ENCODE peak calls at places on chromosomes 6 and 20, in six cellular contexts. One of them, this sample, is unnamed.
A peak's percentile ranks its signal among the peaks of the same experiment; 100 is the strongest.

GRCh38 chr20:4076671-4077070 is 61.3 kb upstream of the RNF24 start:
- DNase-seq in NCI-H774: no peak
- DNase-seq in Right ventricle myocardium inferior: no peak
- DNase-seq in stimulated activated CD4-positive, alpha-beta T cell treated with anti-CD3 and anti-CD28 coated beads, Interleukin-15, amount 100 ng/mL, for 1 hour: no peak
- DNase-seq in adrenal gland: peak; percentile 79
- DNase-seq in M059J: peak; percentile 97
- DNase-seq in this sample: no peak

GRCh38 chr20:63831696-63832686 is 927 bp upstream of the ZBTB46 start:
- DNase-seq in NCI-H774: no peak
- DNase-seq in stimulated activated CD4-positive, alpha-beta T cell treated with anti-CD3 and anti-CD28 coated beads, Interleukin-15, amount 100 ng/mL, for 1 hour: no peak
- DNase-seq in Right ventricle myocardium inferior: peak; percentile 78
- DNase-seq in adrenal gland: peak; percentile 69
- DNase-seq in M059J: no peak
- DNase-seq in this sample: peak; percentile 64

GRCh38 chr20:63547484-63548480 is at the start of gene SRMS:
- DNase-seq in adrenal gland: no peak
- DNase-seq in M059J: no peak
- DNase-seq in stimulated activated CD4-positive, alpha-beta T cell treated with anti-CD3 and anti-CD28 coated beads, Interleukin-15, amount 100 ng/mL, for 1 hour: no peak
- DNase-seq in Right ventricle myocardium inferior: peak; percentile 53
- DNase-seq in NCI-H774: no peak
- DNase-seq in this sample: no peak

GRCh38 chr6:40778186-40778585 is 191.0 kb upstream of the LRFN2 start:
- DNase-seq in Right ventricle myocardium inferior: no peak
- DNase-seq in NCI-H774: no peak
- DNase-seq in M059J: peak; percentile 85
- DNase-seq in adrenal gland: no peak
- DNase-seq in stimulated activated CD4-positive, alpha-beta T cell treated with anti-CD3 and anti-CD28 coated beads, Interleukin-15, amount 100 ng/mL, for 1 hour: no peak
- DNase-seq in this sample: no peak

GRCh38 chr20:36888880-36889516 is 13.1 kb downstream of the TLDC2 start:
- DNase-seq in NCI-H774: no peak
- DNase-seq in adrenal gland: no peak
- DNase-seq in stimulated activated CD4-positive, alpha-beta T cell treated with anti-CD3 and anti-CD28 coated beads, Interleukin-15, amount 100 ng/mL, for 1 hour: no peak
- DNase-seq in M059J: peak; percentile 15
- DNase-seq in Right ventricle myocardium inferior: no peak
- DNase-seq in this sample: no peak

GRCh38 chr6:1328129-1328528 is 16.2 kb downstream of the FOXQ1 start:
- DNase-seq in M059J: peak; percentile 54
- DNase-seq in NCI-H774: no peak
- DNase-seq in adrenal gland: no peak
- DNase-seq in stimulated activated CD4-positive, alpha-beta T cell treated with anti-CD3 and anti-CD28 coated beads, Interleukin-15, amount 100 ng/mL, for 1 hour: no peak
- DNase-seq in Right ventricle myocardium inferior: no peak
- DNase-seq in this sample: no peak

GRCh38 chr6:20173833-20174796 is 38.2 kb downstream of the MBOAT1 start:
- DNase-seq in Right ventricle myocardium inferior: no peak
- DNase-seq in stimulated activated CD4-positive, alpha-beta T cell treated with anti-CD3 and anti-CD28 coated beads, Interleukin-15, amount 100 ng/mL, for 1 hour: no peak
- DNase-seq in M059J: peak; percentile 39
- DNase-seq in NCI-H774: no peak
- DNase-seq in adrenal gland: no peak
- DNase-seq in this sample: no peak

GRCh38 chr6:134002821-134003220 is 49.6 kb downstream of the SLC2A12 start:
- DNase-seq in M059J: peak; percentile 91
- DNase-seq in NCI-H774: peak; percentile 55
- DNase-seq in Right ventricle myocardium inferior: no peak
- DNase-seq in adrenal gland: no peak
- DNase-seq in stimulated activated CD4-positive, alpha-beta T cell treated with anti-CD3 and anti-CD28 coated beads, Interleukin-15, amount 100 ng/mL, for 1 hour: no peak
- DNase-seq in this sample: no peak

GRCh38 chr20:34988176-34988540 is 32.5 kb downstream of the MYH7B start:
- DNase-seq in adrenal gland: no peak
- DNase-seq in M059J: no peak
- DNase-seq in stimulated activated CD4-positive, alpha-beta T cell treated with anti-CD3 and anti-CD28 coated beads, Interleukin-15, amount 100 ng/mL, for 1 hour: no peak
- DNase-seq in NCI-H774: no peak
- DNase-seq in Right ventricle myocardium inferior: peak; percentile 59
- DNase-seq in this sample: no peak

GRCh38 chr6:83352413-83352812 is 78.4 kb downstream of the ME1 start:
- DNase-seq in M059J: no peak
- DNase-seq in stimulated activated CD4-positive, alpha-beta T cell treated with anti-CD3 and anti-CD28 coated beads, Interleukin-15, amount 100 ng/mL, for 1 hour: no peak
- DNase-seq in Right ventricle myocardium inferior: no peak
- DNase-seq in NCI-H774: no peak
- DNase-seq in adrenal gland: no peak
- DNase-seq in this sample: no peak

GRCh38 chr20:25058051-25058796 is at the start of gene ACSS1:
- DNase-seq in NCI-H774: peak; percentile 19
- DNase-seq in adrenal gland: peak; percentile 69
- DNase-seq in M059J: peak; percentile 51
- DNase-seq in Right ventricle myocardium inferior: peak; percentile 87
- DNase-seq in stimulated activated CD4-positive, alpha-beta T cell treated with anti-CD3 and anti-CD28 coated beads, Interleukin-15, amount 100 ng/mL, for 1 hour: peak; percentile 55
- DNase-seq in this sample: peak; percentile 78

GRCh38 chr6:100138346-100139022 is 144.5 kb upstream of the MCHR2 start:
- DNase-seq in adrenal gland: no peak
- DNase-seq in Right ventricle myocardium inferior: no peak
- DNase-seq in M059J: no peak
- DNase-seq in stimulated activated CD4-positive, alpha-beta T cell treated with anti-CD3 and anti-CD28 coated beads, Interleukin-15, amount 100 ng/mL, for 1 hour: no peak
- DNase-seq in NCI-H774: peak; percentile 90
- DNase-seq in this sample: no peak

GRCh38 chr6:80547827-80548226 is 441.4 kb downstream of the BCKDHB start:
- DNase-seq in NCI-H774: no peak
- DNase-seq in M059J: peak; percentile 83
- DNase-seq in stimulated activated CD4-positive, alpha-beta T cell treated with anti-CD3 and anti-CD28 coated beads, Interleukin-15, amount 100 ng/mL, for 1 hour: no peak
- DNase-seq in adrenal gland: no peak
- DNase-seq in Right ventricle myocardium inferior: no peak
- DNase-seq in this sample: no peak

GRCh38 chr6:166333172-166333995 is 9.0 kb downstream of the SFT2D1 start:
- DNase-seq in NCI-H774: no peak
- DNase-seq in M059J: no peak
- DNase-seq in adrenal gland: no peak
- DNase-seq in stimulated activated CD4-positive, alpha-beta T cell treated with anti-CD3 and anti-CD28 coated beads, Interleukin-15, amount 100 ng/mL, for 1 hour: no peak
- DNase-seq in Right ventricle myocardium inferior: no peak
- DNase-seq in this sample: no peak

GRCh38 chr6:17389274-17389847 is 4.0 kb upstream of the CAP2 start:
- DNase-seq in stimulated activated CD4-positive, alpha-beta T cell treated with anti-CD3 and anti-CD28 coated beads, Interleukin-15, amount 100 ng/mL, for 1 hour: no peak
- DNase-seq in M059J: peak; percentile 29
- DNase-seq in adrenal gland: no peak
- DNase-seq in NCI-H774: no peak
- DNase-seq in Right ventricle myocardium inferior: no peak
- DNase-seq in this sample: no peak

GRCh38 chr6:33785766-33786165 is 3.2 kb downstream of the LEMD2 start:
- DNase-seq in NCI-H774: no peak
- DNase-seq in Right ventricle myocardium inferior: no peak
- DNase-seq in M059J: peak; percentile 99
- DNase-seq in stimulated activated CD4-positive, alpha-beta T cell treated with anti-CD3 and anti-CD28 coated beads, Interleukin-15, amount 100 ng/mL, for 1 hour: no peak
- DNase-seq in adrenal gland: no peak
- DNase-seq in this sample: no peak

GRCh38 chr6:136752554-136752953 is 39.7 kb downstream of the MAP3K5 start:
- DNase-seq in M059J: no peak
- DNase-seq in Right ventricle myocardium inferior: no peak
- DNase-seq in stimulated activated CD4-positive, alpha-beta T cell treated with anti-CD3 and anti-CD28 coated beads, Interleukin-15, amount 100 ng/mL, for 1 hour: no peak
- DNase-seq in adrenal gland: no peak
- DNase-seq in NCI-H774: no peak
- DNase-seq in this sample: peak; percentile 35

GRCh38 chr20:57547250-57547649 is 13.7 kb upstream of the PCK1 start:
- DNase-seq in Right ventricle myocardium inferior: no peak
- DNase-seq in stimulated activated CD4-positive, alpha-beta T cell treated with anti-CD3 and anti-CD28 coated beads, Interleukin-15, amount 100 ng/mL, for 1 hour: no peak
- DNase-seq in adrenal gland: no peak
- DNase-seq in NCI-H774: no peak
- DNase-seq in M059J: no peak
- DNase-seq in this sample: no peak

GRCh38 chr20:62668441-62669027 is 26.2 kb downstream of the SLCO4A1 start:
- DNase-seq in NCI-H774: peak; percentile 18
- DNase-seq in Right ventricle myocardium inferior: no peak
- DNase-seq in stimulated activated CD4-positive, alpha-beta T cell treated with anti-CD3 and anti-CD28 coated beads, Interleukin-15, amount 100 ng/mL, for 1 hour: no peak
- DNase-seq in adrenal gland: peak; percentile 90
- DNase-seq in M059J: peak; percentile 77
- DNase-seq in this sample: peak; percentile 81

GRCh38 chr6:138297761-138298298 is 79.5 kb upstream of the PBOV1 start:
- DNase-seq in stimulated activated CD4-positive, alpha-beta T cell treated with anti-CD3 and anti-CD28 coated beads, Interleukin-15, amount 100 ng/mL, for 1 hour: no peak
- DNase-seq in Right ventricle myocardium inferior: no peak
- DNase-seq in NCI-H774: no peak
- DNase-seq in M059J: peak; percentile 77
- DNase-seq in adrenal gland: no peak
- DNase-seq in this sample: no peak

GRCh38 chr20:61953037-61953788 is 112.5 kb downstream of the TAF4 start:
- DNase-seq in M059J: no peak
- DNase-seq in adrenal gland: peak; percentile 2
- DNase-seq in NCI-H774: no peak
- DNase-seq in stimulated activated CD4-positive, alpha-beta T cell treated with anti-CD3 and anti-CD28 coated beads, Interleukin-15, amount 100 ng/mL, for 1 hour: no peak
- DNase-seq in Right ventricle myocardium inferior: no peak
- DNase-seq in this sample: no peak

GRCh38 chr6:3749991-3750323 is 1.6 kb downstream of the PXDC1 start:
- DNase-seq in M059J: peak; percentile 93
- DNase-seq in stimulated activated CD4-positive, alpha-beta T cell treated with anti-CD3 and anti-CD28 coated beads, Interleukin-15, amount 100 ng/mL, for 1 hour: no peak
- DNase-seq in adrenal gland: peak; percentile 73
- DNase-seq in Right ventricle myocardium inferior: no peak
- DNase-seq in NCI-H774: no peak
- DNase-seq in this sample: peak; percentile 40

GRCh38 chr6:121439456-121440250 is 4.2 kb downstream of the GJA1 start:
- DNase-seq in adrenal gland: no peak
- DNase-seq in NCI-H774: no peak
- DNase-seq in Right ventricle myocardium inferior: no peak
- DNase-seq in stimulated activated CD4-positive, alpha-beta T cell treated with anti-CD3 and anti-CD28 coated beads, Interleukin-15, amount 100 ng/mL, for 1 hour: no peak
- DNase-seq in M059J: no peak
- DNase-seq in this sample: no peak

GRCh38 chr6:29676981-29677601 is 3.9 kb downstream of the ZFP57 start:
- DNase-seq in Right ventricle myocardium inferior: no peak
- DNase-seq in NCI-H774: no peak
- DNase-seq in M059J: peak; percentile 89
- DNase-seq in adrenal gland: no peak
- DNase-seq in stimulated activated CD4-positive, alpha-beta T cell treated with anti-CD3 and anti-CD28 coated beads, Interleukin-15, amount 100 ng/mL, for 1 hour: no peak
- DNase-seq in this sample: no peak

GRCh38 chr6:131116755-131117360 is 18.4 kb upstream of the AKAP7 start:
- DNase-seq in adrenal gland: no peak
- DNase-seq in M059J: peak; percentile 64
- DNase-seq in NCI-H774: no peak
- DNase-seq in Right ventricle myocardium inferior: no peak
- DNase-seq in stimulated activated CD4-positive, alpha-beta T cell treated with anti-CD3 and anti-CD28 coated beads, Interleukin-15, amount 100 ng/mL, for 1 hour: no peak
- DNase-seq in this sample: no peak

GRCh38 chr6:72579865-72580264 is 42.0 kb upstream of the KCNQ5 start:
- DNase-seq in NCI-H774: no peak
- DNase-seq in stimulated activated CD4-positive, alpha-beta T cell treated with anti-CD3 and anti-CD28 coated beads, Interleukin-15, amount 100 ng/mL, for 1 hour: no peak
- DNase-seq in M059J: no peak
- DNase-seq in Right ventricle myocardium inferior: no peak
- DNase-seq in adrenal gland: no peak
- DNase-seq in this sample: no peak

GRCh38 chr6:166733900-166734299 is 106.8 kb upstream of the RPS6KA2 start:
- DNase-seq in NCI-H774: no peak
- DNase-seq in Right ventricle myocardium inferior: no peak
- DNase-seq in adrenal gland: no peak
- DNase-seq in stimulated activated CD4-positive, alpha-beta T cell treated with anti-CD3 and anti-CD28 coated beads, Interleukin-15, amount 100 ng/mL, for 1 hour: no peak
- DNase-seq in M059J: no peak
- DNase-seq in this sample: no peak

GRCh38 chr6:123551939-123552707 is 84.6 kb downstream of the TRDN start:
- DNase-seq in adrenal gland: no peak
- DNase-seq in stimulated activated CD4-positive, alpha-beta T cell treated with anti-CD3 and anti-CD28 coated beads, Interleukin-15, amount 100 ng/mL, for 1 hour: no peak
- DNase-seq in Right ventricle myocardium inferior: no peak
- DNase-seq in M059J: peak; percentile 68
- DNase-seq in NCI-H774: no peak
- DNase-seq in this sample: no peak

GRCh38 chr6:27908017-27908416 is 4.2 kb downstream of the OR2B2 start:
- DNase-seq in NCI-H774: no peak
- DNase-seq in M059J: no peak
- DNase-seq in Right ventricle myocardium inferior: no peak
- DNase-seq in stimulated activated CD4-positive, alpha-beta T cell treated with anti-CD3 and anti-CD28 coated beads, Interleukin-15, amount 100 ng/mL, for 1 hour: no peak
- DNase-seq in adrenal gland: no peak
- DNase-seq in this sample: no peak

GRCh38 chr6:69690986-69691385 is 105.8 kb downstream of the LMBRD1 start:
- DNase-seq in M059J: no peak
- DNase-seq in Right ventricle myocardium inferior: no peak
- DNase-seq in NCI-H774: no peak
- DNase-seq in stimulated activated CD4-positive, alpha-beta T cell treated with anti-CD3 and anti-CD28 coated beads, Interleukin-15, amount 100 ng/mL, for 1 hour: no peak
- DNase-seq in adrenal gland: no peak
- DNase-seq in this sample: no peak

This sample was measured in transverse colon.